ENCODE peak calls at places on chromosomes 4 and X, in seven cellular contexts. One of them, this sample, is unnamed.

GRCh38 chr4:61628727-61629126 is 428.6 kb downstream of the ADGRL3 start:
- DNase-seq in pancreas: no peak
- DNase-seq in PC-3: no peak
- DNase-seq in A549: no peak
- DNase-seq in hepatocyte: peak
- DNase-seq in B cell: no peak
- DNase-seq in fibroblast of the aortic adventitia: no peak
- DNase-seq in this sample: no peak

GRCh38 chrX:45807572-45808425 is 607.1 kb upstream of the DIPK2B start:
- DNase-seq in B cell: no peak
- DNase-seq in PC-3: no peak
- DNase-seq in fibroblast of the aortic adventitia: peak
- DNase-seq in pancreas: no peak
- DNase-seq in hepatocyte: peak
- DNase-seq in A549: no peak
- DNase-seq in this sample: no peak

GRCh38 chr4:166594326-166594946 is 639.9 kb downstream of the SPOCK3 start:
- DNase-seq in B cell: no peak
- DNase-seq in A549: peak
- DNase-seq in pancreas: peak
- DNase-seq in PC-3: peak
- DNase-seq in fibroblast of the aortic adventitia: peak
- DNase-seq in hepatocyte: peak
- DNase-seq in this sample: peak

GRCh38 chr4:8585186-8585585 is 5.0 kb downstream of the GPR78 start:
- DNase-seq in PC-3: peak
- DNase-seq in pancreas: no peak
- DNase-seq in fibroblast of the aortic adventitia: no peak
- DNase-seq in A549: no peak
- DNase-seq in B cell: no peak
- DNase-seq in hepatocyte: no peak
- DNase-seq in this sample: no peak

GRCh38 chrX:122943918-122944317 is 240.2 kb upstream of the GRIA3 start:
- DNase-seq in hepatocyte: no peak
- DNase-seq in fibroblast of the aortic adventitia: peak
- DNase-seq in A549: no peak
- DNase-seq in PC-3: peak
- DNase-seq in pancreas: no peak
- DNase-seq in B cell: no peak
- DNase-seq in this sample: no peak

GRCh38 chr4:96952610-96953009 is 1112.7 kb downstream of the PDHA2 start:
- DNase-seq in pancreas: no peak
- DNase-seq in hepatocyte: no peak
- DNase-seq in B cell: no peak
- DNase-seq in PC-3: no peak
- DNase-seq in A549: no peak
- DNase-seq in fibroblast of the aortic adventitia: no peak
- DNase-seq in this sample: no peak

GRCh38 chr4:153426207-153426886 is 39.8 kb upstream of the TMEM131L start:
- DNase-seq in pancreas: no peak
- DNase-seq in fibroblast of the aortic adventitia: no peak
- DNase-seq in hepatocyte: no peak
- DNase-seq in PC-3: no peak
- DNase-seq in B cell: no peak
- DNase-seq in A549: no peak
- DNase-seq in this sample: no peak

GRCh38 chr4:22869235-22869634 is 176.5 kb downstream of the GBA3 start:
- DNase-seq in PC-3: no peak
- DNase-seq in A549: no peak
- DNase-seq in B cell: no peak
- DNase-seq in fibroblast of the aortic adventitia: no peak
- DNase-seq in pancreas: no peak
- DNase-seq in hepatocyte: no peak
- DNase-seq in this sample: no peak

GRCh38 chr4:184765473-184766346 is 31.8 kb upstream of the CENPU start:
- DNase-seq in pancreas: no peak
- DNase-seq in A549: no peak
- DNase-seq in hepatocyte: no peak
- DNase-seq in PC-3: no peak
- DNase-seq in fibroblast of the aortic adventitia: no peak
- DNase-seq in B cell: no peak
- DNase-seq in this sample: no peak

GRCh38 chrX:4935387-4935786 is 1221.9 kb upstream of the PRKX start:
- DNase-seq in A549: no peak
- DNase-seq in hepatocyte: no peak
- DNase-seq in PC-3: peak
- DNase-seq in B cell: no peak
- DNase-seq in pancreas: no peak
- DNase-seq in fibroblast of the aortic adventitia: no peak
- DNase-seq in this sample: no peak

GRCh38 chrX:50579955-50580354 is 109.3 kb upstream of the DGKK start:
- DNase-seq in pancreas: peak
- DNase-seq in B cell: peak
- DNase-seq in fibroblast of the aortic adventitia: peak
- DNase-seq in PC-3: peak
- DNase-seq in A549: peak
- DNase-seq in hepatocyte: peak
- DNase-seq in this sample: peak

GRCh38 chr4:77203380-77204197 is 46.6 kb downstream of the CCNG2 start:
- DNase-seq in hepatocyte: peak
- DNase-seq in fibroblast of the aortic adventitia: peak
- DNase-seq in A549: peak
- DNase-seq in B cell: peak
- DNase-seq in PC-3: peak
- DNase-seq in pancreas: peak
- DNase-seq in this sample: peak

GRCh38 chr4:3283916-3284315 is 8.9 kb upstream of the RGS12 start:
- DNase-seq in PC-3: peak
- DNase-seq in B cell: no peak
- DNase-seq in A549: no peak
- DNase-seq in fibroblast of the aortic adventitia: no peak
- DNase-seq in hepatocyte: no peak
- DNase-seq in pancreas: no peak
- DNase-seq in this sample: no peak

GRCh38 chrX:52271212-52271611 is 86.5 kb downstream of the MAGED4 start:
- DNase-seq in hepatocyte: peak
- DNase-seq in fibroblast of the aortic adventitia: peak
- DNase-seq in A549: no peak
- DNase-seq in pancreas: peak
- DNase-seq in B cell: no peak
- DNase-seq in PC-3: peak
- DNase-seq in this sample: peak
- TF ChIP-seq CTCF in hepatocyte: peak
- TF ChIP-seq CTCF in fibroblast of the aortic adventitia: peak
- TF ChIP-seq CTCF in A549: no peak
- TF ChIP-seq CTCF in pancreas: no peak
- TF ChIP-seq CTCF in B cell: no peak
- TF ChIP-seq CTCF in PC-3: peak
- TF ChIP-seq CTCF in this sample: no peak

GRCh38 chr4:47647029-47647428 is 162.0 kb downstream of the ATP10D start:
- DNase-seq in PC-3: no peak
- DNase-seq in hepatocyte: no peak
- DNase-seq in B cell: no peak
- DNase-seq in fibroblast of the aortic adventitia: no peak
- DNase-seq in A549: no peak
- DNase-seq in pancreas: no peak
- DNase-seq in this sample: no peak

GRCh38 chr4:47643845-47644244 is 158.8 kb downstream of the ATP10D start:
- DNase-seq in PC-3: no peak
- DNase-seq in hepatocyte: no peak
- DNase-seq in A549: no peak
- DNase-seq in pancreas: no peak
- DNase-seq in fibroblast of the aortic adventitia: no peak
- DNase-seq in B cell: no peak
- DNase-seq in this sample: no peak

GRCh38 chr4:47646372-47646771 is 161.3 kb downstream of the ATP10D start:
- DNase-seq in A549: no peak
- DNase-seq in hepatocyte: no peak
- DNase-seq in PC-3: no peak
- DNase-seq in B cell: no peak
- DNase-seq in pancreas: no peak
- DNase-seq in fibroblast of the aortic adventitia: no peak
- DNase-seq in this sample: no peak

GRCh38 chr4:47650584-47651130 is 165.6 kb downstream of the ATP10D start:
- DNase-seq in hepatocyte: no peak
- DNase-seq in PC-3: no peak
- DNase-seq in A549: no peak
- DNase-seq in pancreas: no peak
- DNase-seq in fibroblast of the aortic adventitia: peak
- DNase-seq in B cell: no peak
- DNase-seq in this sample: no peak

DNA sequence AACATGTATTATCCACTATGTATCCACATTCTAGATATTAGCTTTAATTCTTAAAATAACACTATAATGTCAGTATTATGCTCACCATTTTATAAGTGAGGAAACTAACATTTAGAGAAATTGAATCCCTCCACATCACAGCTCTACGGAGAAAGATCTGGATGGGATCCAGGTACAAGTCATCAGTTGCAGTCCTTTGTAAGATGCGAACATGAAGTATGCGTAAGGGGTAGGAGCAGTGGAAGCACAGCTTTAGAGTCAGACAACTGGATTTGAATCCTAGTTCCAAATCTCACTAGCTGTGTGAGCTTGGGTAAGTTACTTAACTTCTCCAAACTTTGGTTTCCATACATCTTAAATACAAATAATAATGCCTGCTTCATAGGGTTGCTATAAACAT is 162.5 kb downstream of the ATP10D start:
- DNase-seq in PC-3: no peak
- DNase-seq in A549: no peak
- DNase-seq in pancreas: no peak
- DNase-seq in fibroblast of the aortic adventitia: no peak
- DNase-seq in hepatocyte: no peak
- DNase-seq in B cell: no peak
- DNase-seq in this sample: no peak
- TF ChIP-seq CTCF in PC-3: no peak
- TF ChIP-seq CTCF in A549: no peak
- TF ChIP-seq CTCF in pancreas: no peak
- TF ChIP-seq CTCF in fibroblast of the aortic adventitia: no peak
- TF ChIP-seq CTCF in hepatocyte: no peak
- TF ChIP-seq CTCF in B cell: no peak
- TF ChIP-seq CTCF in this sample: no peak

GRCh38 chrX:68944211-68944610 is 115.4 kb downstream of the EFNB1 start:
- DNase-seq in fibroblast of the aortic adventitia: no peak
- DNase-seq in A549: no peak
- DNase-seq in B cell: no peak
- DNase-seq in hepatocyte: no peak
- DNase-seq in PC-3: no peak
- DNase-seq in pancreas: no peak
- DNase-seq in this sample: no peak
- TF ChIP-seq CTCF in fibroblast of the aortic adventitia: no peak
- TF ChIP-seq CTCF in A549: no peak
- TF ChIP-seq CTCF in B cell: no peak
- TF ChIP-seq CTCF in hepatocyte: no peak
- TF ChIP-seq CTCF in PC-3: no peak
- TF ChIP-seq CTCF in pancreas: no peak
- TF ChIP-seq CTCF in this sample: no peak

GRCh38 chr4:78592104-78592783 is 40.7 kb downstream of the ANXA3 start:
- DNase-seq in A549: no peak
- DNase-seq in hepatocyte: no peak
- DNase-seq in fibroblast of the aortic adventitia: no peak
- DNase-seq in B cell: no peak
- DNase-seq in PC-3: peak
- DNase-seq in pancreas: no peak
- DNase-seq in this sample: peak
- TF ChIP-seq CTCF in A549: peak
- TF ChIP-seq CTCF in hepatocyte: peak
- TF ChIP-seq CTCF in fibroblast of the aortic adventitia: peak
- TF ChIP-seq CTCF in B cell: peak
- TF ChIP-seq CTCF in PC-3: peak
- TF ChIP-seq CTCF in pancreas: no peak
- TF ChIP-seq CTCF in this sample: peak

This sample was measured in endothelial cell.